ENCODE peak calls at places on chromosomes 3 and 15, in four cellular contexts. One of them, this sample, is unnamed.

GRCh38 chr3:149021830-149022229 is 30.5 kb downstream of the GYG1 start:
- DNase-seq in HepG2: no peak
- DNase-seq in WTC11: no peak
- DNase-seq in K562: no peak
- DNase-seq in this sample: no peak

GRCh38 chr15:86201313-86202008 is 121.8 kb downstream of the AGBL1 start:
- DNase-seq in HepG2: no peak
- DNase-seq in WTC11: no peak
- DNase-seq in K562: no peak
- DNase-seq in this sample: no peak

GRCh38 chr15:100890059-100890720 is 10.6 kb downstream of the ALDH1A3 start:
- DNase-seq in K562: no peak
- DNase-seq in WTC11: no peak
- DNase-seq in HepG2: no peak
- DNase-seq in this sample: no peak

GRCh38 chr3:166444756-166445155 is 607.5 kb upstream of the BCHE start:
- DNase-seq in K562: no peak
- DNase-seq in WTC11: no peak
- DNase-seq in HepG2: no peak
- DNase-seq in this sample: no peak

GRCh38 chr15:93026359-93026758 is 62.7 kb downstream of the RGMA start:
- DNase-seq in WTC11: no peak
- DNase-seq in HepG2: no peak
- DNase-seq in K562: no peak
- DNase-seq in this sample: no peak

GRCh38 chr3:178434206-178434805 is 101.9 kb upstream of the KCNMB2 start:
- DNase-seq in WTC11: no peak
- DNase-seq in HepG2: no peak
- DNase-seq in K562: no peak
- DNase-seq in this sample: no peak

GRCh38 chr3:113151475-113152031 is 59.8 kb upstream of the BOC start:
- DNase-seq in WTC11: no peak
- DNase-seq in K562: no peak
- DNase-seq in HepG2: no peak
- DNase-seq in this sample: peak

GRCh38 chr15:42547926-42548257 is 701 bp downstream of the LRRC57 start:
- DNase-seq in HepG2: peak
- DNase-seq in WTC11: no peak
- DNase-seq in K562: no peak
- DNase-seq in this sample: no peak

GRCh38 chr3:126620743-126621142 is 34.2 kb downstream of the TXNRD3 start:
- DNase-seq in K562: no peak
- DNase-seq in WTC11: no peak
- DNase-seq in HepG2: no peak
- DNase-seq in this sample: no peak

GRCh38 chr15:76647612-76648011 is 257.5 kb downstream of the SCAPER start:
- DNase-seq in WTC11: no peak
- DNase-seq in K562: no peak
- DNase-seq in HepG2: peak
- DNase-seq in this sample: no peak

GRCh38 chr3:156633335-156633734 is 41.1 kb upstream of the TIPARP start:
- DNase-seq in WTC11: no peak
- DNase-seq in HepG2: no peak
- DNase-seq in K562: no peak
- DNase-seq in this sample: no peak

GRCh38 chr15:63374686-63375520 is 6.7 kb downstream of the CA12 start:
- DNase-seq in WTC11: no peak
- DNase-seq in HepG2: no peak
- DNase-seq in K562: no peak
- DNase-seq in this sample: no peak

GRCh38 chr3:180306691-180307090 is 270.0 kb upstream of the PEX5L start:
- DNase-seq in K562: no peak
- DNase-seq in HepG2: no peak
- DNase-seq in WTC11: no peak
- DNase-seq in this sample: no peak

GRCh38 chr15:100334456-100334855 is 7.3 kb downstream of the ADAMTS17 start:
- DNase-seq in HepG2: no peak
- DNase-seq in K562: no peak
- DNase-seq in WTC11: no peak
- DNase-seq in this sample: no peak

GRCh38 chr15:36590838-36591237 is 11.4 kb downstream of the CDIN1 start:
- DNase-seq in WTC11: no peak
- DNase-seq in K562: no peak
- DNase-seq in HepG2: no peak
- DNase-seq in this sample: no peak

GRCh38 chr15:68271854-68272471 is 5.6 kb upstream of the FEM1B start:
- DNase-seq in HepG2: peak
- DNase-seq in WTC11: no peak
- DNase-seq in K562: no peak
- DNase-seq in this sample: peak

GRCh38 chr3:51500632-51501131 is 867 bp upstream of the DCAF1 start:
- DNase-seq in HepG2: no peak
- DNase-seq in K562: no peak
- DNase-seq in WTC11: peak
- DNase-seq in this sample: no peak

GRCh38 chr15:36449662-36450145 is 129.7 kb upstream of the CDIN1 start:
- DNase-seq in WTC11: no peak
- DNase-seq in K562: peak
- DNase-seq in HepG2: no peak
- DNase-seq in this sample: no peak

GRCh38 chr3:162525052-162525451 is 1028.4 kb downstream of the OTOL1 start:
- DNase-seq in K562: no peak
- DNase-seq in HepG2: no peak
- DNase-seq in WTC11: no peak
- DNase-seq in this sample: no peak

GRCh38 chr3:169861871-169862270 is 7.9 kb downstream of the LRRC31 start:
- DNase-seq in K562: no peak
- DNase-seq in WTC11: peak
- DNase-seq in HepG2: no peak
- DNase-seq in this sample: no peak

GRCh38 chr3:73547427-73548036 is 77.2 kb downstream of the PDZRN3 start:
- DNase-seq in HepG2: no peak
- DNase-seq in WTC11: no peak
- DNase-seq in K562: no peak
- DNase-seq in this sample: no peak

GRCh38 chr3:47073685-47074084 is 90.2 kb downstream of the SETD2 start:
- DNase-seq in WTC11: no peak
- DNase-seq in K562: no peak
- DNase-seq in HepG2: no peak
- DNase-seq in this sample: no peak
- TF ChIP-seq SP1 in WTC11: no peak
- TF ChIP-seq SP1 in K562: no peak
- TF ChIP-seq SP1 in HepG2: no peak
- TF ChIP-seq SP1 in this sample: no peak

DNA sequence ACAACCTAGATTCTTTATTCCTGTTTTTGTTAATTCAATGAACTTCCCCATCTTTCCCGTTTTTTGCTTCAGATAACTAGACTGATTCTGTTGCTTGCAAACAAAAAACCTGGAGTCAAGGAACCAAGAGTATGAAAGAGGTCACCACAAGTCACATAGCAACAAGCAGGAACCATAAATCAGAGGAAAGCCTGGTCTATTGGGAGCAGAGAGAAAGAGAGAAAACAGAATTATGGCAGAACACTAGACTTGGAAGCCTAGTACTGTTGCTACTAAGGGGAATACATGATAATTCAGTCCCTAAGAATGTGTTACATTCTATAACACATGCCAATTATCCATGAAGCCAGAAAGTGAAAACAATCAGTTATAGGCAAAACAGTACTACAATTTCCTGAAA is 63.1 kb downstream of the TBL1XR1 start:
- DNase-seq in WTC11: no peak
- DNase-seq in HepG2: no peak
- DNase-seq in K562: no peak
- DNase-seq in this sample: no peak
- TF ChIP-seq ELF4 in WTC11: no peak
- TF ChIP-seq ELF4 in HepG2: no peak
- TF ChIP-seq ELF4 in K562: no peak
- TF ChIP-seq ELF4 in this sample: no peak

GRCh38 chr3:72086712-72087093 is 301.8 kb upstream of the PROK2 start:
- DNase-seq in K562: no peak
- DNase-seq in WTC11: no peak
- DNase-seq in HepG2: no peak
- DNase-seq in this sample: no peak

GRCh38 chr3:72085036-72085435 is 300.1 kb upstream of the PROK2 start:
- DNase-seq in K562: no peak
- DNase-seq in HepG2: no peak
- DNase-seq in WTC11: no peak
- DNase-seq in this sample: no peak

GRCh38 chr3:72087420-72087819 is 302.5 kb upstream of the PROK2 start:
- DNase-seq in HepG2: no peak
- DNase-seq in K562: no peak
- DNase-seq in WTC11: no peak
- DNase-seq in this sample: no peak

GRCh38 chr3:72088486-72089025 is 303.6 kb upstream of the PROK2 start:
- DNase-seq in WTC11: no peak
- DNase-seq in HepG2: no peak
- DNase-seq in K562: no peak
- DNase-seq in this sample: no peak

DNA sequence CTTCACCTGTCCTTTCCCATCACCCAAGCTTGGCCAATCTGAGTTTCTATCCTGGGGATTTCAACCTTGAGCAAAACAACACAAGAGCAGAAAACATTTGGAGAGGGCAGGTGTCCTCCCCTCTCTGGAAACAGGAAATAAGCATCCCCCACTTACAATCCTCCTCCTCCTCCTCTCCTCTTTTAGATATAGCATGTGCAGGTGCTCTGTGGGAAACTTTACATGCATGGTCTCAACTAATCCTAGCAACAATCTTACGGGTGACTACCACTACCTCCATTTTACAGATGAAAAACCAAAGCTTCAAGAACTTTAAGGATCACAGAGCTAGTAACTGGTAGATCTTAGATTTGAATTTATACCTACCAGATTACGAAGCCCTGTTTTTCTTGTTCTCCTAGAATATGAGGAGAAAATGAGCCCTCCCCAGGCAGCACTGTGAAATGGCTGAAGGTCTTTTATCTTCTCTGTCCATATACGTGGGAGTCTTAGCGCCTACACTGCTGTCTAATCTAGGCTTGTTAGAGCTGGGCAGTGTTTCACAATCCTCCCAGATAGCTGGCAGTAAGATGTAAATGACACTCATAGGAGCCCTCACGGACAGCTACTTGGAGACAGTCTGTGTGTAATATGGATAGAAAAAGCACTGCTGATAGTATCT is 301.2 kb upstream of the PROK2 start:
- DNase-seq in K562: peak
- DNase-seq in HepG2: no peak
- DNase-seq in WTC11: no peak
- DNase-seq in this sample: no peak
- TF ChIP-seq SP1 in K562: peak
- TF ChIP-seq SP1 in HepG2: no peak
- TF ChIP-seq SP1 in WTC11: no peak
- TF ChIP-seq SP1 in this sample: no peak

DNA sequence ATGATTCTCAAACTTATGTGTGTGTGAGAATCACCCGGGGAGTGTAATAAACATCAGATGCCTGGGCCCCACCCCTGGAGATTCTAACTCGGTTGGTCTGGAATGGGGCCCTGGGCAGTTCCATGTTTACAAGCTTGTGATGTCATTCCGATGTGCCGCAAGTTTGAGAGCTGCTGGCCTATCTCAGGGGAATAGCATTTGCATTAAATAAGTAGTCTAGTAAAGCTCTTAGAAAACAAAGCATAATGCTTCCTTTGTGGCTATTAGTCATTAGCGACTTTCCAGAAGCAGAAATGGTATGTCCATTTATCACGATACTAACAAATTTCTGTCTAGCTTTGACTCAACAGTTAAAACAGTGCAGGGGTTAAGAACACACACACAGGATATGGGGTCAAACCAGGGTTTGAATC is 20.9 kb downstream of the PGBD4 start:
- DNase-seq in WTC11: no peak
- DNase-seq in K562: no peak
- DNase-seq in HepG2: peak
- DNase-seq in this sample: no peak
- TF ChIP-seq ELF4 in WTC11: no peak
- TF ChIP-seq ELF4 in K562: no peak
- TF ChIP-seq ELF4 in HepG2: no peak
- TF ChIP-seq ELF4 in this sample: no peak

GRCh38 chr3:77323616-77324015 is 283.7 kb downstream of the ROBO2 start:
- DNase-seq in HepG2: peak
- DNase-seq in WTC11: no peak
- DNase-seq in K562: no peak
- DNase-seq in this sample: no peak
- TF ChIP-seq SP1 in HepG2: no peak
- TF ChIP-seq SP1 in WTC11: no peak
- TF ChIP-seq SP1 in K562: no peak
- TF ChIP-seq SP1 in this sample: no peak

GRCh38 chr3:151382671-151383070 is 1.9 kb downstream of the P2RY12 start:
- DNase-seq in WTC11: no peak
- DNase-seq in HepG2: no peak
- DNase-seq in K562: no peak
- DNase-seq in this sample: no peak

GRCh38 chr3:151383956-151384355 is 597 bp downstream of the P2RY12 start:
- DNase-seq in K562: no peak
- DNase-seq in WTC11: no peak
- DNase-seq in HepG2: no peak
- DNase-seq in this sample: no peak

GRCh38 chr3:151383111-151383510 is 1.4 kb downstream of the P2RY12 start:
- DNase-seq in WTC11: no peak
- DNase-seq in HepG2: no peak
- DNase-seq in K562: no peak
- DNase-seq in this sample: no peak

GRCh38 chr3:151386063-151386462 is 1.5 kb upstream of the P2RY12 start:
- DNase-seq in WTC11: no peak
- DNase-seq in K562: no peak
- DNase-seq in HepG2: no peak
- DNase-seq in this sample: no peak

GRCh38 chr3:151384741-151385174 is at the start of gene P2RY12:
- DNase-seq in WTC11: no peak
- DNase-seq in HepG2: no peak
- DNase-seq in K562: no peak
- DNase-seq in this sample: no peak
- TF ChIP-seq ELF4 in WTC11: no peak
- TF ChIP-seq ELF4 in HepG2: no peak
- TF ChIP-seq ELF4 in K562: no peak
- TF ChIP-seq ELF4 in this sample: no peak

GRCh38 chr3:64190517-64191515 is 34.5 kb downstream of the PRICKLE2 start:
- DNase-seq in WTC11: no peak
- DNase-seq in K562: no peak
- DNase-seq in HepG2: no peak
- DNase-seq in this sample: no peak
- TF ChIP-seq SP1 in WTC11: no peak
- TF ChIP-seq SP1 in K562: no peak
- TF ChIP-seq SP1 in HepG2: no peak
- TF ChIP-seq SP1 in this sample: no peak

This sample was measured in HEK293T.